ENCODE peak calls at places on chromosome 6, in five cellular contexts. T is heart right ventricle; L is effector memory CD8-positive, alpha-beta T cell; V is left cardiac atrium; G is naive thymus-derived CD8-positive, alpha-beta T cell. N is an unnamed sample.

GRCh38 chr6:100175814-100176275 is 181.8 kb upstream of the MCHR2 start:
- ATAC-seq in T (peak), L (no peak), V (peak), G (no peak), N (no peak)

GRCh38 chr6:29702519-29703103 is 20.6 kb upstream of the HLA-F start:
- ATAC-seq in T (peak), L (peak), V (peak), G (peak), N (no peak)

GRCh38 chr6:1915226-1915625 is 305.5 kb downstream of the FOXC1 start:
- ATAC-seq in T (no peak), L (no peak), V (no peak), G (no peak), N (no peak)

GRCh38 chr6:157558049-157558448 is 177.1 kb downstream of the ZDHHC14 start:
- ATAC-seq in T (no peak), L (no peak), V (no peak), G (no peak), N (no peak)

GRCh38 chr6:143689852-143690251 is 12.1 kb downstream of the PHACTR2 start:
- ATAC-seq in T (no peak), L (no peak), V (no peak), G (no peak), N (no peak)

GRCh38 chr6:36985384-36985962 is 523 bp downstream of the MTCH1 start:
- ATAC-seq in T (no peak), L (peak), V (peak), G (peak), N (peak)

GRCh38 chr6:45807610-45808009 is 208.1 kb downstream of the CLIC5 start:
- ATAC-seq in T (no peak), L (no peak), V (no peak), G (no peak), N (no peak)

GRCh38 chr6:113411006-113411405 is 446.1 kb upstream of the MARCKS start:
- ATAC-seq in T (no peak), L (no peak), V (peak), G (no peak), N (peak)

GRCh38 chr6:53377793-53378192 is 29.0 kb upstream of the ELOVL5 start:
- ATAC-seq in T (peak), L (no peak), V (peak), G (no peak), N (no peak)

GRCh38 chr6:71194730-71195129 is 93.9 kb upstream of the OGFRL1 start:
- ATAC-seq in T (no peak), L (no peak), V (peak), G (no peak), N (no peak)

GRCh38 chr6:73548458-73549446 is 27.9 kb upstream of the EEF1A1 start:
- ATAC-seq in T (no peak), L (no peak), V (no peak), G (no peak), N (no peak)

GRCh38 chr6:154001494-154002285 is 37.4 kb upstream of the OPRM1 start:
- ATAC-seq in T (no peak), L (no peak), V (no peak), G (no peak), N (no peak)

GRCh38 chr6:149174962-149175361 is 142.6 kb upstream of the TAB2 start:
- ATAC-seq in T (no peak), L (no peak), V (no peak), G (no peak), N (no peak)

GRCh38 chr6:158536891-158537798 is 22.7 kb upstream of the TMEM181 start:
- ATAC-seq in T (peak), L (peak), V (peak), G (peak), N (peak)

GRCh38 chr6:125312478-125312877 is 10.7 kb upstream of the HDDC2 start:
- ATAC-seq in T (peak), L (no peak), V (no peak), G (no peak), N (no peak)

GRCh38 chr6:15026832-15027231 is 219.0 kb upstream of the JARID2 start:
- ATAC-seq in T (no peak), L (no peak), V (peak), G (no peak), N (no peak)

GRCh38 chr6:105402090-105402980 is 547 bp downstream of the PREP start:
- ATAC-seq in T (peak), L (peak), V (peak), G (peak), N (peak)